ENCODE peak calls at places on chromosomes 3 and 15, in nine cellular contexts. F is thoracic aorta; I is K562; Y is spleen; J is hepatocyte; E is astrocyte; V is CD8-positive, alpha-beta T cell; N is adrenal gland; W is HCT116. G is an unnamed sample.

GRCh38 chr3:152460936-152461335 is 192.2 kb downstream of the MBNL1 start:
- DNase-seq in F (no peak), I (no peak), Y (no peak), J (no peak), E (no peak), V (no peak), N (no peak), W (no peak), G (no peak)

GRCh38 chr15:65595960-65596359 is 15.0 kb downstream of the INTS14 start:
- DNase-seq in F (no peak), I (peak; percentile 39), Y (no peak), J (no peak), E (no peak), V (no peak), N (no peak), W (no peak), G (no peak)

GRCh38 chr3:57852896-57853295 is 96.8 kb downstream of the SLMAP start:
- DNase-seq in F (no peak), I (no peak), Y (no peak), J (peak; percentile 5), E (peak; percentile 24), V (no peak), N (no peak), W (no peak), G (no peak)

GRCh38 chr3:152359385-152360248 is 90.9 kb downstream of the MBNL1 start:
- DNase-seq in F (no peak), I (no peak), Y (no peak), J (no peak), E (peak; percentile 30), V (no peak), N (no peak), W (no peak), G (no peak)

GRCh38 chr3:16124636-16125035 is 49.8 kb upstream of the GALNT15 start:
- DNase-seq in F (no peak), I (no peak), Y (no peak), J (no peak), E (peak; percentile 100), V (no peak), N (no peak), W (no peak), G (no peak)

GRCh38 chr15:77066961-77067690 is 3.8 kb downstream of the TSPAN3 start:
- DNase-seq in F (no peak), I (no peak), Y (no peak), J (peak; percentile 73), E (no peak), V (no peak), N (no peak), W (no peak), G (no peak)

GRCh38 chr15:68252925-68253534 is 23.5 kb upstream of the CLN6 start:
- DNase-seq in F (no peak), I (peak; percentile 43), Y (no peak), J (peak; percentile 83), E (peak; percentile 69), V (peak; percentile 33), N (peak; percentile 65), W (peak; percentile 79), G (no peak)

GRCh38 chr15:99992611-99993231 is 259.5 kb upstream of the LYSMD4 start:
- DNase-seq in F (no peak), I (no peak), Y (peak; percentile 70), J (no peak), E (no peak), V (no peak), N (no peak), W (no peak), G (no peak)

GRCh38 chr3:16290007-16290826 is 25.2 kb downstream of the OXNAD1 start:
- DNase-seq in F (no peak), I (peak; percentile 55), Y (no peak), J (peak; percentile 63), E (no peak), V (peak; percentile 64), N (peak; percentile 65), W (peak; percentile 24), G (peak; percentile 45)

GRCh38 chr3:71478568-71478967 is 105.0 kb downstream of the FOXP1 start:
- DNase-seq in F (no peak), I (no peak), Y (no peak), J (no peak), E (peak; percentile 43), V (peak; percentile 69), N (no peak), W (no peak), G (no peak)

GRCh38 chr15:56919708-56920637 is 1.5 kb downstream of the TCF12 start:
- DNase-seq in F (no peak), I (no peak), Y (no peak), J (no peak), E (peak; percentile 73), V (peak; percentile 27), N (peak; percentile 41), W (no peak), G (no peak)

GRCh38 chr15:89457086-89457485 is 39.3 kb downstream of the RHCG start:
- DNase-seq in F (no peak), I (peak; percentile 75), Y (no peak), J (no peak), E (no peak), V (no peak), N (no peak), W (peak; percentile 64), G (no peak)

GRCh38 chr3:54165865-54166264 is 43.5 kb downstream of the CACNA2D3 start:
- DNase-seq in F (no peak), I (no peak), Y (no peak), J (no peak), E (no peak), V (no peak), N (no peak), W (no peak), G (no peak)

GRCh38 chr15:59260090-59260489 is 53.4 kb downstream of the LDHAL6B start:
- DNase-seq in F (no peak), I (no peak), Y (no peak), J (no peak), E (no peak), V (no peak), N (no peak), W (no peak), G (no peak)

GRCh38 chr15:51320843-51321242 is 17.6 kb downstream of the CYP19A1 start:
- DNase-seq in F (no peak), I (no peak), Y (no peak), J (no peak), E (no peak), V (no peak), N (no peak), W (no peak), G (no peak)

GRCh38 chr15:88537591-88538317 is 8.7 kb downstream of the DET1 start:
- DNase-seq in F (no peak), I (no peak), Y (no peak), J (no peak), E (no peak), V (no peak), N (no peak), W (no peak), G (no peak)

GRCh38 chr3:127707777-127708438 is 35.2 kb downstream of the ABTB1 start:
- DNase-seq in F (no peak), I (no peak), Y (peak; percentile 75), J (no peak), E (no peak), V (no peak), N (no peak), W (no peak), G (no peak)

GRCh38 chr3:9732080-9732752 is 681 bp downstream of the BRPF1 start:
- DNase-seq in F (no peak), I (peak; percentile 64), Y (peak; percentile 91), J (peak; percentile 42), E (no peak), V (peak; percentile 54), N (peak; percentile 46), W (no peak), G (peak; percentile 45)

GRCh38 chr3:133058243-133058642 is 20.1 kb downstream of the TMEM108 start:
- DNase-seq in F (no peak), I (no peak), Y (no peak), J (no peak), E (no peak), V (no peak), N (no peak), W (no peak), G (no peak)

GRCh38 chr3:119401502-119402440 is 61.6 kb downstream of the TMEM39A start:
- DNase-seq in F (no peak), I (no peak), Y (no peak), J (no peak), E (no peak), V (no peak), N (no peak), W (no peak), G (no peak)

GRCh38 chr3:121834734-121835709 is at the start of the genes EAF2 and IQCB1:
- DNase-seq in F (peak; percentile 82), I (peak; percentile 98), Y (peak; percentile 99), J (peak; percentile 98), E (peak; percentile 89), V (peak; percentile 93), N (peak; percentile 96), W (peak; percentile 93), G (peak; percentile 96)
- TF ChIP-seq CTCF in F (no peak), I (peak; percentile 8), Y (no peak), J (no peak), E (no peak), V (no peak), N (no peak), W (no peak), G (no peak)

DNA sequence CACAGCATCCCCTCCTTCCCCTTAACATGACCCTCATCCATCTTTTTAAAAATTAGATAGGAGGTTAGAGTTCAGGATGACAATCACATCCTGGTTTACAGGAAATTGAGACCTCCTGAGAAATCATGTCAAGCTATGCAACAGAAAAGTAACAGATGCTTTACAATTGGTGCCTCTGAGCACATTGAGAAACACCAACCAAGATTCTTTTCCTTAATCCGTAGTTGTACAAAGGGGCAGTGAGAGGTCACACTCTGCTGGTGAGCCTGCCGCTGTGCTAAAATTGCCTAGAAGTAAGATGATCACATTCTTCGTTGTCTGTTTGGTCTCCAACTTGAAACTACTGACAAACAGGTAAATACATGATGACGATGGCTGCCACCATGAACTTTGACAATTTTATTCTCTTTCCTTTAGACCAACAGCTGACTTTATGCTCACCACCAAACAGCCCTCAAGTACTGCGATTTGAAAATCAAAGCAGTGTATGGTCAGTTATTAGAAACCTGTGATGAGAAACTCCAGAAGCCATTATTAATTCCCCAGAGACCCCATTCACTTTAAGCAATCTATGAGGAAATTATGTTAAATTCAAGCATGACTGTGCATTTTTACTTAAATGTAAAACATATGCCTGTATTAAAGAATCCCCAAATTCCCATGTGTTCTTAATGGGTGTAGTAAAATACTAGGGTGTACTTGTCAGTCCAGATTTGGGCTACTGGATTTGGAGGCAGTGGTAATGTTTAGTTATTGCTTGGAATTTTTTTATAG is 210.7 kb upstream of the UBE2E1 start:
- DNase-seq in F (no peak), I (no peak), Y (no peak), J (no peak), E (no peak), V (no peak), N (no peak), W (no peak), G (no peak)
- H3K4me3 ChIP-seq in F (no peak overlapping the region), I (no peak overlapping the region), Y (no peak overlapping the region), J (no peak overlapping the region), E (no peak overlapping the region), V (no peak overlapping the region), N (no peak overlapping the region), W (no peak overlapping the region), G (no peak overlapping the region)

GRCh38 chr3:32421185-32421584 is 29.5 kb downstream of the CMTM7 start:
- DNase-seq in F (no peak), I (no peak), Y (no peak), J (no peak), E (no peak), V (no peak), N (no peak), W (peak; percentile 7), G (no peak)
- H3K27ac ChIP-seq in F (no peak overlapping the region), I (no peak overlapping the region), Y (peak overlapping the region; percentile 84), J (peak overlapping the region; percentile 88), E (peak overlapping the region; percentile 77), V (no peak overlapping the region), N (no peak overlapping the region), W (peak overlapping the region; percentile 97), G (no peak overlapping the region)

GRCh38 chr15:34213690-34214089 is 3.8 kb upstream of the KATNBL1 start:
- DNase-seq in F (no peak), I (no peak), Y (no peak), J (no peak), E (no peak), V (no peak), N (no peak), W (no peak), G (no peak)
- TF ChIP-seq CTCF in F (no peak), I (no peak), Y (no peak), J (no peak), E (no peak), V (no peak), N (no peak), W (no peak), G (no peak)